ENCODE peak calls at places on chromosomes 2 and 18, in seven cellular contexts. A is NB4, H is prostate gland, S is body of pancreas, R is IMR-90, B is breast epithelium, L is A549. Z is an unnamed sample.

GRCh38 chr2:220687231-220687843 is 884.8 kb downstream of the EPHA4 start:
- DNase-seq in A (peak; percentile 60), H (peak; percentile 61), S (peak; percentile 76), R (peak; percentile 60), L (peak; percentile 52), B (peak; percentile 56), Z (peak; percentile 67)

GRCh38 chr2:118241128-118241527 is 152.9 kb downstream of the INSIG2 start:
- DNase-seq in A (no peak), R (no peak), S (no peak), L (no peak), B (no peak), H (no peak), Z (no peak)

GRCh38 chr2:6828299-6828584 is 37.5 kb downstream of the CMPK2 start:
- DNase-seq in B (no peak), S (no peak), H (no peak), R (peak; percentile 54), L (peak; percentile 28), A (peak; percentile 58), Z (no peak)

GRCh38 chr2:219443697-219444023 is 9.0 kb downstream of the SPEG start:
- DNase-seq in S (no peak), L (no peak), B (no peak), R (no peak), A (no peak), H (no peak), Z (no peak)

GRCh38 chr2:46098606-46099005 is 198.6 kb upstream of the EPAS1 start:
- DNase-seq in B (no peak), A (no peak), L (peak; percentile 80), S (no peak), H (no peak), R (peak; percentile 92), Z (no peak)

GRCh38 chr2:71856709-71857525 is 290.7 kb downstream of the CYP26B1 start:
- DNase-seq in B (no peak), A (peak; percentile 37), L (peak; percentile 26), H (no peak), R (no peak), S (no peak), Z (no peak)

GRCh38 chr2:49067971-49068370 is 86.3 kb downstream of the FSHR start:
- DNase-seq in S (no peak), L (no peak), H (no peak), R (no peak), B (no peak), A (no peak), Z (no peak)

GRCh38 chr2:86037141-86037794 is 68.4 kb downstream of the POLR1A start:
- DNase-seq in B (peak; percentile 57), S (peak; percentile 61), A (peak; percentile 61), H (no peak), R (peak; percentile 92), L (no peak), Z (peak; percentile 87)

GRCh38 chr18:79450289-79450920 is 54.7 kb downstream of the NFATC1 start:
- DNase-seq in A (no peak), R (no peak), S (no peak), H (no peak), B (no peak), L (no peak), Z (no peak)

GRCh38 chr2:151767536-151767935 is 33.3 kb upstream of the NEB start:
- DNase-seq in R (peak; percentile 15), H (no peak), L (no peak), S (no peak), A (peak; percentile 30), B (no peak), Z (no peak)

GRCh38 chr18:34709104-34709503 is 994 bp upstream of the DTNA start:
- DNase-seq in L (peak; percentile 34), A (peak; percentile 64), H (no peak), R (peak; percentile 87), B (no peak), S (no peak), Z (peak; percentile 64)

GRCh38 chr2:167863377-167863776 is 384.0 kb downstream of the STK39 start:
- DNase-seq in R (no peak), H (no peak), L (no peak), A (no peak), S (no peak), B (no peak), Z (no peak)

GRCh38 chr18:61992285-61992684 is 99.5 kb upstream of the RNF152 start:
- DNase-seq in B (no peak), L (no peak), A (no peak), R (peak; percentile 82), S (no peak), H (no peak), Z (no peak)

GRCh38 chr2:18440141-18440605 is 120.3 kb downstream of the RDH14 start:
- DNase-seq in A (no peak), R (peak; percentile 87), L (no peak), H (no peak), S (peak; percentile 10), B (no peak), Z (peak; percentile 81)

GRCh38 chr2:11692966-11693521 is 23.0 kb upstream of the NTSR2 start:
- DNase-seq in A (peak; percentile 73), H (peak; percentile 67), R (peak; percentile 51), S (peak; percentile 93), L (peak; percentile 76), B (peak; percentile 62), Z (peak; percentile 68)

GRCh38 chr2:100321881-100322820 is at the start of gene LONRF2:
- DNase-seq in A (no peak), B (no peak), L (peak; percentile 60), S (peak; percentile 78), R (no peak), H (peak; percentile 30), Z (peak; percentile 75)

GRCh38 chr18:75369026-75369425 is 58.5 kb downstream of the SMIM21 start:
- DNase-seq in B (no peak), L (no peak), H (no peak), A (no peak), R (no peak), S (no peak), Z (no peak)

GRCh38 chr2:227163998-227164744 is at the start of the genes COL4A3 and COL4A4:
- DNase-seq in B (peak; percentile 27), R (no peak), S (peak; percentile 83), A (no peak), L (peak; percentile 73), H (peak; percentile 16), Z (peak; percentile 23)

GRCh38 chr2:237686659-237687136 is 59.3 kb downstream of the LRRFIP1 start:
- DNase-seq in R (peak; percentile 43), S (no peak), L (peak; percentile 44), A (peak; percentile 41), H (no peak), B (no peak), Z (no peak)

GRCh38 chr2:161199885-161200284 is 39.7 kb downstream of the TANK start:
- DNase-seq in L (no peak), B (no peak), R (no peak), S (no peak), H (no peak), A (no peak), Z (no peak)

GRCh38 chr2:232888099-232888836 is 18.2 kb downstream of the SNORC start:
- DNase-seq in A (no peak), R (no peak), B (no peak), L (no peak), H (no peak), S (no peak), Z (no peak)

GRCh38 chr18:14976736-14977430 is 228.9 kb downstream of the ANKRD30B start:
- DNase-seq in B (no peak), L (no peak), A (peak; percentile 72), R (no peak), S (no peak), H (no peak), Z (no peak)

GRCh38 chr18:14979875-14980274 is 231.9 kb downstream of the ANKRD30B start:
- DNase-seq in S (no peak), R (no peak), H (no peak), L (no peak), B (no peak), A (no peak), Z (no peak)

GRCh38 chr18:14978191-14978590 is 230.2 kb downstream of the ANKRD30B start:
- DNase-seq in A (no peak), S (no peak), B (no peak), L (no peak), R (no peak), H (no peak), Z (no peak)

GRCh38 chr18:14975431-14975830 is 227.5 kb downstream of the ANKRD30B start:
- DNase-seq in S (no peak), H (no peak), A (no peak), B (no peak), R (no peak), L (no peak), Z (no peak)

GRCh38 chr18:14978962-14979535 is 231.1 kb downstream of the ANKRD30B start:
- DNase-seq in R (no peak), H (no peak), S (peak; percentile 57), L (peak; percentile 2), A (peak; percentile 70), B (no peak), Z (no peak)
- TF ChIP-seq CTCF in R (no peak), H (no peak), S (peak; percentile 13), L (no peak), A (peak; percentile 83), B (no peak), Z (no peak)

GRCh38 chr2:176122633-176123482 is at the start of gene HOXD9:
- DNase-seq in R (no peak), A (no peak), B (no peak), S (peak; percentile 43), H (no peak), L (no peak), Z (peak; percentile 92)
- TF ChIP-seq POLR2A in R (no peak), A (no peak), B (no peak), S (no peak), H (no peak), L (no peak), Z (peak; percentile 78)

DNA sequence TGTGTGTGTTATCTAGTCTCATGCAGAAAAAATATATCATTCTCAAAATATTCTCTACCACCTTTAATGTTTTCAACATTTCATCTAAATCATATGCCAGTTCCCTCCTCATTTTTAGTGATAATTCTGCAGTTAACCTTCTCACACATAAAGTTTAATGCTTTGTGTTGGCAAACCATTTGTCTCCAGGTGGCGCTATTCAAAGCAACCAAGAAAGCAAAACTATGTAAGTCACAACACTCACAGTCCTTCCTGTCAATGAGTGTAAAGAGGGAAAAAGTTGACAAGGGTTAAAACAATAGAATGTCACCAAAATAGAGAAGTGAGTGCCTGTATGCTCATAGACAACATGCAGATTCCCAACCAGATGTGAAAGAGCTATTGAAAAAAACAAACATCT is 961.6 kb upstream of the LRRTM1 start:
- DNase-seq in R (no peak), B (no peak), L (no peak), S (no peak), H (no peak), A (peak; percentile 47), Z (no peak)
- TF ChIP-seq CTCF in R (no peak), B (no peak), L (no peak), S (no peak), H (no peak), A (peak; percentile 55), Z (no peak)

GRCh38 chr2:27214936-27215335 is 2.2 kb upstream of the CAD start:
- DNase-seq in S (no peak), A (no peak), L (no peak), R (no peak), H (no peak), B (no peak), Z (no peak)

GRCh38 chr2:27209621-27210401 is 2.0 kb upstream of the ATRAID start:
- DNase-seq in B (no peak), L (no peak), H (no peak), A (peak; percentile 22), S (no peak), R (peak; percentile 18), Z (no peak)

GRCh38 chr2:27211241-27211942 is 449 bp upstream of the ATRAID start:
- DNase-seq in H (no peak), B (peak; percentile 77), S (no peak), R (no peak), L (no peak), A (peak; percentile 50), Z (no peak)

GRCh38 chr2:27212626-27213471 is 781 bp upstream of the SLC5A6 start:
- DNase-seq in R (peak; percentile 76), H (no peak), S (no peak), B (peak; percentile 23), A (peak; percentile 74), L (peak; percentile 19), Z (no peak)

GRCh38 chr2:27211943-27212625 is at the start of the genes ATRAID and SLC5A6:
- DNase-seq in H (peak; percentile 86), S (peak; percentile 91), L (peak; percentile 94), A (peak; percentile 94), B (peak; percentile 80), R (peak; percentile 81), Z (peak; percentile 87)
- TF ChIP-seq POLR2A in H (peak; percentile 93), S (peak; percentile 88), L (peak; percentile 92), A (peak; percentile 70), B (peak; percentile 85), R (peak; percentile 89), Z (peak; percentile 91)